ENCODE peak calls at places on chromosome 21, in ten cellular contexts. Z is amygdala; X is NCI-H774; P is activated CD4-positive, alpha-beta T cell treated with anti-CD3 and anti-CD28 coated beads, Interleukin-2, amount 50 U/mL, for 48 hours; L is NCI-H1092; T is T-helper 9 cell; B is CD8-positive, alpha-beta memory T cell; Q is astrocyte of the hippocampus; Y is NCI-H1105 treated with DMSO at 0.1 percent for 48 hours; K is HTR-8/SVneo. W is an unnamed sample.

GRCh38 chr21:45021428-45022347 is 52.7 kb upstream of the ADARB1 start:
- DNase-seq in Z (no peak), X (no peak), P (no peak), L (no peak), T (no peak), B (no peak), Q (no peak), Y (no peak), K (no peak), W (no peak)

GRCh38 chr21:43191971-43192370 is 23.2 kb downstream of the CRYAA start:
- DNase-seq in Z (no peak), X (no peak), P (no peak), L (no peak), T (no peak), B (no peak), Q (no peak), Y (no peak), K (no peak), W (no peak)

GRCh38 chr21:45365608-45366241 is 39.2 kb upstream of the COL18A1 start:
- DNase-seq in Z (no peak), X (no peak), P (no peak), L (no peak), T (no peak), B (no peak), Q (peak; percentile 95), Y (no peak), K (peak; percentile 68), W (peak; percentile 66)

GRCh38 chr21:45333583-45334121 is 46.0 kb upstream of the POFUT2 start:
- DNase-seq in Z (no peak), X (no peak), P (no peak), L (no peak), T (no peak), B (no peak), Q (peak; percentile 81), Y (no peak), K (no peak), W (peak; percentile 36)

GRCh38 chr21:34844033-34844923 is 175.5 kb downstream of the CLIC6 start:
- DNase-seq in Z (no peak), X (no peak), P (no peak), L (no peak), T (no peak), B (no peak), Q (peak; percentile 53), Y (no peak), K (no peak), W (no peak)

GRCh38 chr21:37767984-37768383 is 148.3 kb downstream of the KCNJ6 start:
- DNase-seq in Z (no peak), X (no peak), P (no peak), L (no peak), T (no peak), B (no peak), Q (peak; percentile 28), Y (no peak), K (no peak), W (no peak)

GRCh38 chr21:26169611-26170470 is 729 bp downstream of the APP start:
- DNase-seq in Z (peak; percentile 78), X (peak; percentile 41), P (peak; percentile 54), L (peak; percentile 67), T (peak; percentile 16), B (no peak), Q (peak; percentile 80), Y (peak; percentile 71), K (peak; percentile 33), W (peak; percentile 37)

GRCh38 chr21:36134820-36135390 is at the start of gene CBR3:
- DNase-seq in Z (peak; percentile 61), X (peak; percentile 28), P (peak; percentile 73), L (no peak), T (peak; percentile 34), B (peak; percentile 22), Q (peak; percentile 71), Y (no peak), K (peak; percentile 67), W (no peak)

GRCh38 chr21:26409735-26410134 is 163.4 kb downstream of the CYYR1 start:
- DNase-seq in Z (no peak), X (no peak), P (no peak), L (no peak), T (no peak), B (no peak), Q (no peak), Y (no peak), K (no peak), W (no peak)

GRCh38 chr21:36044056-36044455 is 16.3 kb downstream of the SETD4 start:
- DNase-seq in Z (no peak), X (no peak), P (no peak), L (no peak), T (no peak), B (no peak), Q (no peak), Y (no peak), K (no peak), W (no peak)